ENCODE peak calls at places on chromosomes 11 and 22, in six cellular contexts. Y, W, P, U, E and V are unnamed samples.

GRCh38 chr11:93623938-93624337 is 37.5 kb upstream of the CEP295 start:
- DNase-seq in U (no peak), E (no peak), W (no peak), P (no peak), Y (no peak), V (no peak)

GRCh38 chr11:35105319-35106063 is 33.5 kb upstream of the CD44 start:
- DNase-seq in Y (no peak), W (no peak), P (no peak), U (no peak), E (peak; percentile 29), V (peak; percentile 85)

GRCh38 chr22:48438791-48439559 is 1388.7 kb downstream of the BRD1 start:
- DNase-seq in P (no peak), Y (no peak), U (no peak), E (no peak), W (no peak), V (no peak)

GRCh38 chr11:10845589-10845988 is 12.3 kb downstream of the ZBED5 start:
- DNase-seq in W (no peak), P (no peak), E (no peak), U (no peak), Y (no peak), V (no peak)

GRCh38 chr22:47061226-47061625 is 298.8 kb downstream of the TBC1D22A start:
- DNase-seq in P (no peak), W (no peak), Y (no peak), E (peak; percentile 2), U (no peak), V (no peak)

GRCh38 chr11:72750556-72751292 is 1.5 kb downstream of the ARAP1 start:
- DNase-seq in P (no peak), E (no peak), W (no peak), Y (no peak), U (no peak), V (no peak)

GRCh38 chr11:63670077-63670737 is 969 bp downstream of the ATL3 start:
- DNase-seq in P (no peak), E (no peak), Y (no peak), U (no peak), W (no peak), V (no peak)

GRCh38 chr11:61963282-61964057 is 4.0 kb downstream of the FTH1 start:
- DNase-seq in U (no peak), P (peak; percentile 52), Y (no peak), E (no peak), W (no peak), V (peak; percentile 60)

GRCh38 chr22:23518381-23519187 is 61.5 kb downstream of the IGLL1 start:
- DNase-seq in W (no peak), U (no peak), P (no peak), Y (peak; percentile 32), E (no peak), V (no peak)

GRCh38 chr22:50569041-50569459 is 6.3 kb upstream of the SYCE3 start:
- DNase-seq in P (peak; percentile 15), Y (no peak), W (no peak), E (no peak), U (no peak), V (peak; percentile 11)

GRCh38 chr11:115284766-115285165 is 219.4 kb downstream of the CADM1 start:
- DNase-seq in P (no peak), E (no peak), Y (peak; percentile 42), U (no peak), W (no peak), V (no peak)

GRCh38 chr11:109785714-109786113 is 307.5 kb upstream of the ZC3H12C start:
- DNase-seq in P (no peak), E (no peak), Y (no peak), W (no peak), U (no peak), V (no peak)

GRCh38 chr11:100777118-100777517 is 90.0 kb downstream of the ARHGAP42 start:
- DNase-seq in P (no peak), Y (no peak), W (no peak), E (no peak), U (no peak), V (no peak)

GRCh38 chr11:29318134-29318845 is 698.5 kb downstream of the KCNA4 start:
- DNase-seq in E (no peak), Y (no peak), U (no peak), W (no peak), P (no peak), V (no peak)

GRCh38 chr11:112627588-112628045 is 333.6 kb upstream of the NCAM1 start:
- DNase-seq in U (no peak), E (no peak), W (no peak), Y (no peak), P (no peak), V (no peak)

GRCh38 chr11:112631333-112631732 is 329.9 kb upstream of the NCAM1 start:
- DNase-seq in W (no peak), Y (no peak), P (no peak), E (no peak), U (no peak), V (no peak)

GRCh38 chr11:112632866-112633505 is 328.2 kb upstream of the NCAM1 start:
- DNase-seq in P (no peak), U (no peak), W (no peak), Y (no peak), E (no peak), V (no peak)

GRCh38 chr11:112628676-112629075 is 332.5 kb upstream of the NCAM1 start:
- DNase-seq in U (no peak), E (no peak), Y (no peak), W (no peak), P (no peak), V (no peak)

DNA sequence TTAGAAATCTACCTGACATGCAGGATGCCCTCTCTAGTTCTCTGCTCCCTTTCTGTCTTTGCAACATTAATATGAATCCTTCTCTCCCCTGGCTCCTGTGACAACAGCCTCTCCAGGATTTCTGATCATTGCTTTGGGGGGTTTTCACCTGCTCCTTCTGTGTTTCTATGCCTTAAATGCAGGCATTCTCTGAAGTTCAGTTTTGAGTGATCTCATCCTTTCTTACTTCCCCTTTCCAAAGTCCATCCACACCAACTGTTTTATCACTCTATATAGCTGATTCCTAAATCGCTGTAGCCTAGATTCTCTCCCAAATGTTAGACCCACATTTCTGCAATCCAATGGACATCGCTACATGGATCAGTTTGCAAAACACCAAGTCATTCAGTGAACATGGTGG is 330.7 kb upstream of the NCAM1 start:
- DNase-seq in U (no peak), Y (no peak), E (no peak), W (no peak), P (no peak), V (no peak)
- H3K27me3 ChIP-seq in U (no peaks in the 10 kb centered on the region), Y (no peaks in the 10 kb centered on the region), E (peaks cover 5% of the 10 kb centered on the region), W (no peaks in the 10 kb centered on the region), P (no peaks in the 10 kb centered on the region), V (peaks cover 3% of the 10 kb centered on the region)

GRCh38 chr11:114098927-114099326 is 39.4 kb downstream of the ZBTB16 start:
- DNase-seq in U (no peak), E (no peak), W (no peak), Y (no peak), P (no peak), V (no peak)

GRCh38 chr11:114106986-114107385 is 47.5 kb downstream of the ZBTB16 start:
- DNase-seq in Y (no peak), W (no peak), U (no peak), E (no peak), P (no peak), V (no peak)

GRCh38 chr11:114108501-114109205 is 49.1 kb downstream of the ZBTB16 start:
- DNase-seq in U (no peak), W (no peak), E (no peak), Y (no peak), P (no peak), V (no peak)

GRCh38 chr11:114099392-114100178 is 40.1 kb downstream of the ZBTB16 start:
- DNase-seq in Y (no peak), E (no peak), U (no peak), W (no peak), P (no peak), V (no peak)

GRCh38 chr11:114102993-114103896 is 43.7 kb downstream of the ZBTB16 start:
- DNase-seq in E (no peak), W (no peak), U (no peak), Y (no peak), P (no peak), V (no peak)
- H3K4me1 ChIP-seq in E (peaks cover 100% of the 10 kb centered on the region), W (peaks cover 6% of the 10 kb centered on the region), U (peaks cover 4% of the 10 kb centered on the region), Y (peaks cover 60% of the 10 kb centered on the region), P (peaks cover 10% of the 10 kb centered on the region), V (peaks cover 18% of the 10 kb centered on the region)

DNA sequence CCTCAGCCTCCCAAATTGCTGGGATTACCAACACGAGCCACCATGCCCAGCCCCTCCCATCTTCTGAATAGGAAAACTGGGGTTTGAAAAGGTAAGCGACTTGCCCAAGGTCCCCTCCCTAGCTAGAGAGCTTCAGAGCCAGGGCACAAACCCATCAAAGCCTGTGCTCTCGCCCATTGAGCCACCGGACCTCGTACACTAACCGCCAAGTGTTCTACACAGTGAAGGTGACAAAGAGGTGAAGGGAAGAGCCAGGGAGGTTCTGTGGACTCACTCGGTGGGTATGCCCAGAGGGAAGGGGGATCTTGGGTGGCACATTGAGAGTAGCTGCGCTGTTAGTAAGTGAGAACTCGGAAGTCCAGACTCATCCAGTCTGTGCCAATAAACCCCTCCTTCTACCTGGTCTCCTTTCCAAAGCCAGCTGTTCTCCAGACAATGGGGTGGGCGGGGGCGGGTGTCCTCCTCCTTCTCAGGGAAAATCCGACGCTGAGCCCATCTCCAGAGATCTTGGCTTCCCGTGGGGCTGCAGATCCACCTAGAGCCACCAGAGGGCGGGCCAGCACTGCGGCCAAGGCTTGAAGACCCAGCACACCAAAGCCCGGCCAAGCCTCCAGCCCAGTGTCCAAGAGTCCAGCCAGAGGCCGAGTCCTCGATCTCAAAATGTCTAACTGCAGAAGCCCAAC is 3.2 kb upstream of the RTN4RL2 start:
- DNase-seq in P (peak; percentile 88), U (no peak), W (peak; percentile 95), Y (peak; percentile 93), E (peak; percentile 91), V (peak; percentile 96)
- H3K27me3 ChIP-seq in P (peaks cover 26% of the 10 kb centered on the region), U (peaks cover 42% of the 10 kb centered on the region), W (peaks cover 41% of the 10 kb centered on the region), Y (peaks cover 99% of the 10 kb centered on the region), E (peaks cover 64% of the 10 kb centered on the region), V (no peaks in the 10 kb centered on the region)

GRCh38 chr22:20438678-20439492 is 1.3 kb upstream of the SCARF2 start:
- DNase-seq in U (peak; percentile 41), Y (peak; percentile 42), P (no peak), W (peak; percentile 65), E (no peak), V (peak; percentile 79)

GRCh38 chr22:20439556-20439927 is 1.9 kb upstream of the SCARF2 start:
- DNase-seq in Y (no peak), W (no peak), U (no peak), E (no peak), P (no peak), V (no peak)

GRCh38 chr22:20436309-20437252 is 1.0 kb downstream of the SCARF2 start:
- DNase-seq in P (no peak), W (peak; percentile 67), Y (peak; percentile 85), U (peak; percentile 68), E (no peak), V (peak; percentile 62)

GRCh38 chr22:20437253-20438065 is at the start of gene SCARF2:
- DNase-seq in W (peak; percentile 86), P (no peak), Y (peak; percentile 81), U (peak; percentile 52), E (peak; percentile 71), V (peak; percentile 77)

DNA sequence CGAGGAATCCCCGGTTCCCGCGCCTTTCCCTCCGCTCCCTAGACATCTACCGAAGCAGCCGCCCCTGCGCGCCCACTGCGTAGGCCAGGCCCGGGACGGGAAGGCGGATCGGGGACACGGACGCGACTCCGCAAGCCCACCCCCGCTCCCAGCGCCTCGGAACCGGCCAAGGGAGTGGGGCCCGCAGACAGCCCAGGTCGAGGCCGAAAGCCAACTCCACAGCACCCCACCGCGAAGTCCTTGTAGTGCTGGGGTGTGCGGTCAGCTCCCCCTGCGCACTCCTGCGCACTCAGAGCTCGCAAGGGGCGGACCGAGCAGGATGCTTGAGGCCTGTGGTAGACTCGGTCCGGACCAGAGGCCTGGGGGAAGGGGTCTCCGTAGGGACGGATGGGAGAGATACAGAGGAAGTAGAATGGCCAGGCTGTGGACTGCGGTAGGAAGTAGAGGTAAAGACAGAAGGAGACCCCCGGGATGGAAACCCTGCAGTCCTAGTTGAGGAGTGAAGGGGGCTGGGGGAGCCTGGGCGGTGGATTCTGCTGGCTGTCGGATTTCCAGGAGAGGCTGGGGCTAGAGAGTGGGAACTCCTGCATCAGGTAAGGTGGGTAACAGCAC is 547 bp upstream of the SCARF2 start:
- DNase-seq in Y (peak; percentile 57), E (no peak), W (peak; percentile 65), U (peak; percentile 57), P (no peak), V (peak; percentile 64)
- H3K4me1 ChIP-seq in Y (no peaks in the 10 kb centered on the region), E (peaks cover 47% of the 10 kb centered on the region), W (peaks cover 7% of the 10 kb centered on the region), U (no peaks in the 10 kb centered on the region), P (peaks cover 5% of the 10 kb centered on the region), V (no peaks in the 10 kb centered on the region)